ENCODE peak calls at places on chromosomes 16 and 17, in seven cellular contexts. One of them, this sample, is unnamed.

GRCh38 chr17:55527520-55528118 is 16.4 kb upstream of the SMIM36 start:
- DNase-seq in OCI-LY7: peak
- DNase-seq in GM12865: peak
- DNase-seq in thoracic aorta: no peak
- DNase-seq in ascending aorta: no peak
- DNase-seq in sigmoid colon: no peak
- DNase-seq in body of pancreas: peak
- DNase-seq in this sample: peak

GRCh38 chr16:59154295-59154694 is 420.2 kb upstream of the GOT2 start:
- DNase-seq in OCI-LY7: no peak
- DNase-seq in GM12865: no peak
- DNase-seq in thoracic aorta: no peak
- DNase-seq in ascending aorta: no peak
- DNase-seq in sigmoid colon: no peak
- DNase-seq in body of pancreas: no peak
- DNase-seq in this sample: no peak

GRCh38 chr17:17088511-17089205 is 46.4 kb downstream of the MPRIP start:
- DNase-seq in OCI-LY7: no peak
- DNase-seq in GM12865: peak
- DNase-seq in thoracic aorta: no peak
- DNase-seq in ascending aorta: no peak
- DNase-seq in sigmoid colon: peak
- DNase-seq in body of pancreas: no peak
- DNase-seq in this sample: no peak

GRCh38 chr16:5838071-5838470 is 740.5 kb upstream of the EEF2KMT start:
- DNase-seq in OCI-LY7: no peak
- DNase-seq in GM12865: no peak
- DNase-seq in thoracic aorta: no peak
- DNase-seq in ascending aorta: no peak
- DNase-seq in sigmoid colon: no peak
- DNase-seq in body of pancreas: no peak
- DNase-seq in this sample: no peak

GRCh38 chr16:48105976-48106375 is 49.8 kb downstream of the ABCC12 start:
- DNase-seq in OCI-LY7: no peak
- DNase-seq in GM12865: peak
- DNase-seq in thoracic aorta: no peak
- DNase-seq in ascending aorta: no peak
- DNase-seq in sigmoid colon: no peak
- DNase-seq in body of pancreas: no peak
- DNase-seq in this sample: no peak

GRCh38 chr17:31405941-31406371 is 14.5 kb downstream of the RAB11FIP4 start:
- DNase-seq in OCI-LY7: no peak
- DNase-seq in GM12865: no peak
- DNase-seq in thoracic aorta: no peak
- DNase-seq in ascending aorta: no peak
- DNase-seq in sigmoid colon: no peak
- DNase-seq in body of pancreas: no peak
- DNase-seq in this sample: no peak

GRCh38 chr17:46194393-46195216 is 1.4 kb upstream of the KANSL1 start:
- DNase-seq in OCI-LY7: peak
- DNase-seq in GM12865: peak
- DNase-seq in thoracic aorta: no peak
- DNase-seq in ascending aorta: no peak
- DNase-seq in sigmoid colon: no peak
- DNase-seq in body of pancreas: no peak
- DNase-seq in this sample: no peak

GRCh38 chr16:52466998-52467397 is 79.9 kb downstream of the TOX3 start:
- DNase-seq in OCI-LY7: no peak
- DNase-seq in GM12865: no peak
- DNase-seq in thoracic aorta: no peak
- DNase-seq in ascending aorta: no peak
- DNase-seq in sigmoid colon: no peak
- DNase-seq in body of pancreas: no peak
- DNase-seq in this sample: no peak

GRCh38 chr17:64148017-64148631 is 18.2 kb upstream of the ERN1 start:
- DNase-seq in OCI-LY7: peak
- DNase-seq in GM12865: peak
- DNase-seq in thoracic aorta: no peak
- DNase-seq in ascending aorta: no peak
- DNase-seq in sigmoid colon: no peak
- DNase-seq in body of pancreas: peak
- DNase-seq in this sample: no peak

GRCh38 chr16:28984091-28984490 is 761 bp upstream of the LAT start:
- DNase-seq in OCI-LY7: no peak
- DNase-seq in GM12865: no peak
- DNase-seq in thoracic aorta: no peak
- DNase-seq in ascending aorta: no peak
- DNase-seq in sigmoid colon: no peak
- DNase-seq in body of pancreas: no peak
- DNase-seq in this sample: no peak

GRCh38 chr16:85463228-85463611 is 149.9 kb upstream of the GSE1 start:
- DNase-seq in OCI-LY7: no peak
- DNase-seq in GM12865: no peak
- DNase-seq in thoracic aorta: no peak
- DNase-seq in ascending aorta: no peak
- DNase-seq in sigmoid colon: no peak
- DNase-seq in body of pancreas: no peak
- DNase-seq in this sample: no peak

GRCh38 chr16:85460983-85461813 is 151.9 kb upstream of the GSE1 start:
- DNase-seq in OCI-LY7: no peak
- DNase-seq in GM12865: no peak
- DNase-seq in thoracic aorta: no peak
- DNase-seq in ascending aorta: no peak
- DNase-seq in sigmoid colon: no peak
- DNase-seq in body of pancreas: peak
- DNase-seq in this sample: no peak

GRCh38 chr16:85463672-85464071 is 149.4 kb upstream of the GSE1 start:
- DNase-seq in OCI-LY7: no peak
- DNase-seq in GM12865: no peak
- DNase-seq in thoracic aorta: no peak
- DNase-seq in ascending aorta: no peak
- DNase-seq in sigmoid colon: no peak
- DNase-seq in body of pancreas: no peak
- DNase-seq in this sample: no peak

GRCh38 chr16:85461814-85462404 is 151.2 kb upstream of the GSE1 start:
- DNase-seq in OCI-LY7: no peak
- DNase-seq in GM12865: no peak
- DNase-seq in thoracic aorta: no peak
- DNase-seq in ascending aorta: no peak
- DNase-seq in sigmoid colon: peak
- DNase-seq in body of pancreas: no peak
- DNase-seq in this sample: no peak

GRCh38 chr16:85462405-85463227 is 150.5 kb upstream of the GSE1 start:
- DNase-seq in OCI-LY7: peak
- DNase-seq in GM12865: no peak
- DNase-seq in thoracic aorta: no peak
- DNase-seq in ascending aorta: no peak
- DNase-seq in sigmoid colon: no peak
- DNase-seq in body of pancreas: peak
- DNase-seq in this sample: no peak
- H3K4me3 ChIP-seq in OCI-LY7: no peak
- H3K4me3 ChIP-seq in GM12865: no peak
- H3K4me3 ChIP-seq in thoracic aorta: peak
- H3K4me3 ChIP-seq in ascending aorta: peak
- H3K4me3 ChIP-seq in sigmoid colon: peak
- H3K4me3 ChIP-seq in body of pancreas: no peak
- H3K4me3 ChIP-seq in this sample: peak

DNA sequence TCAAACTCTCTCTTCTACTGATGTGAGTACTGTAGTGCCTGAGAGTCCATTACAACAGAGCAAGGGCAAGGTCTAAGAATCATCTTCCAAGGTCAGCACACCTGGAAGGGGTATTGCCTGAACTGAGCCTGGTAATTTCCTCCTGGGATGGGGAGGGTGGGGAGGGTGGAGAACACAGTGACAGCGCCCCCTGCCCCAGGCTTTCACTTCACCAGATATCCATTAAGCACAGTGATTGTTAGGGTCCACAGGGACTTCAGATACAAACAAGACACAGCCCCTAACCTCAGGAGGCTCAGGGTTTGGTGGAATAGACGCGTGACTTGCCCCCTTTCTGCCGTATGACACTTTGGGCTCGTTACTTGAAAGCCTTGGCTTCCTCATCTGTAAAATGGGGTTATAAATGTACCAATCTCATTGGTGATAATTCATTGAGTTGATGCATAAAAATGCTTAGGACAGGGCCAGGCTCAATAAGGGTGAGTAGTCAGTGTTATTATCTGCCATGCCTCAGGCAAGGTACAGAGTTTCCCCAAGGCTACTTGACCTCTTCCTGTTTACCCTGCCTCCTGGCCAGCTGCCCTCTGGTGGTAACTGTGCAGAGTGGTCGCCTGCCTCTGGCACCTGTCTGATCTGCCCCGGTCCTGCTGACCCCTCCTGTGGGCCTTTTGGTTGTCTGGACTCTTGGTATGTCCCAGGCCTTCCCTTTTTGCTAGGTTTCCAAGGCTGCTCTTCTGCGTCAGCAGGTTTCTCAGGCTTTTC is 13.1 kb upstream of the BRD7 start:
- DNase-seq in OCI-LY7: no peak
- DNase-seq in GM12865: peak
- DNase-seq in thoracic aorta: no peak
- DNase-seq in ascending aorta: no peak
- DNase-seq in sigmoid colon: no peak
- DNase-seq in body of pancreas: no peak
- DNase-seq in this sample: no peak
- TF ChIP-seq CTCF in OCI-LY7: peak
- TF ChIP-seq CTCF in GM12865: peak
- TF ChIP-seq CTCF in thoracic aorta: no peak
- TF ChIP-seq CTCF in ascending aorta: no peak
- TF ChIP-seq CTCF in sigmoid colon: no peak
- TF ChIP-seq CTCF in body of pancreas: no peak
- TF ChIP-seq CTCF in this sample: no peak

DNA sequence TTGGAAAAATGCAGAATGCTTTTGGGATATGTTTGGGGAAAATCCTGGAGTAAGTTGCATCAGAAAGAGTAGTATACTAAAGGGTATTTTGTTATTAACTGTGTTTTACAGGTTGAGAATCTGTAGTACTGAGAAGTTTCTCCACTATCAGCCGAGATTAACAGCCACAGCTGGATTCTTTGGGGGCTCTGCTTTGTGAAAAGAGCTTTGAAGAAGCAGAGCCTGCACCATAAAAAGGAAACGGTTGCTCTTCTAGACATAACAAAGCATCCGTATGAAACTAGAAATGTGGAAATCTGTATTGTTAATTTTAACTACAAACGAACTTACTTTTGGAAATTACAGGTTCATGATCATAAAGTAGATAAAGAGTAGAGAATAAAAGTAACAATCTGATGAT is 5.3 kb downstream of the NLK start:
- DNase-seq in OCI-LY7: peak
- DNase-seq in GM12865: no peak
- DNase-seq in thoracic aorta: no peak
- DNase-seq in ascending aorta: no peak
- DNase-seq in sigmoid colon: no peak
- DNase-seq in body of pancreas: no peak
- DNase-seq in this sample: no peak
- H3K4me3 ChIP-seq in OCI-LY7: peak
- H3K4me3 ChIP-seq in GM12865: no peak
- H3K4me3 ChIP-seq in thoracic aorta: no peak
- H3K4me3 ChIP-seq in ascending aorta: no peak
- H3K4me3 ChIP-seq in sigmoid colon: no peak
- H3K4me3 ChIP-seq in body of pancreas: no peak
- H3K4me3 ChIP-seq in this sample: no peak

GRCh38 chr16:73048292-73049050 is 543 bp upstream of the ZFHX3 start:
- DNase-seq in OCI-LY7: no peak
- DNase-seq in GM12865: no peak
- DNase-seq in thoracic aorta: no peak
- DNase-seq in ascending aorta: peak
- DNase-seq in sigmoid colon: peak
- DNase-seq in body of pancreas: peak
- DNase-seq in this sample: no peak

GRCh38 chr16:73049051-73049910 is 1.4 kb upstream of the ZFHX3 start:
- DNase-seq in OCI-LY7: no peak
- DNase-seq in GM12865: no peak
- DNase-seq in thoracic aorta: no peak
- DNase-seq in ascending aorta: no peak
- DNase-seq in sigmoid colon: no peak
- DNase-seq in body of pancreas: no peak
- DNase-seq in this sample: no peak

GRCh38 chr16:73047221-73047535 is 750 bp downstream of the ZFHX3 start:
- DNase-seq in OCI-LY7: no peak
- DNase-seq in GM12865: no peak
- DNase-seq in thoracic aorta: no peak
- DNase-seq in ascending aorta: no peak
- DNase-seq in sigmoid colon: no peak
- DNase-seq in body of pancreas: no peak
- DNase-seq in this sample: peak

GRCh38 chr16:73046484-73047214 is 1.3 kb downstream of the ZFHX3 start:
- DNase-seq in OCI-LY7: no peak
- DNase-seq in GM12865: no peak
- DNase-seq in thoracic aorta: no peak
- DNase-seq in ascending aorta: no peak
- DNase-seq in sigmoid colon: peak
- DNase-seq in body of pancreas: no peak
- DNase-seq in this sample: no peak

GRCh38 chr16:73047536-73048291 is at the start of gene ZFHX3:
- DNase-seq in OCI-LY7: peak
- DNase-seq in GM12865: peak
- DNase-seq in thoracic aorta: no peak
- DNase-seq in ascending aorta: peak
- DNase-seq in sigmoid colon: peak
- DNase-seq in body of pancreas: peak
- DNase-seq in this sample: no peak
- TF ChIP-seq CTCF in OCI-LY7: no peak
- TF ChIP-seq CTCF in GM12865: peak
- TF ChIP-seq CTCF in thoracic aorta: no peak
- TF ChIP-seq CTCF in ascending aorta: no peak
- TF ChIP-seq CTCF in sigmoid colon: no peak
- TF ChIP-seq CTCF in body of pancreas: no peak
- TF ChIP-seq CTCF in this sample: peak

GRCh38 chr17:52517176-52517575 is 358.7 kb upstream of the CA10 start:
- DNase-seq in OCI-LY7: no peak
- DNase-seq in GM12865: no peak
- DNase-seq in thoracic aorta: no peak
- DNase-seq in ascending aorta: no peak
- DNase-seq in sigmoid colon: no peak
- DNase-seq in body of pancreas: no peak
- DNase-seq in this sample: no peak
- H3K4me3 ChIP-seq in OCI-LY7: no peak
- H3K4me3 ChIP-seq in GM12865: no peak
- H3K4me3 ChIP-seq in thoracic aorta: no peak
- H3K4me3 ChIP-seq in ascending aorta: no peak
- H3K4me3 ChIP-seq in sigmoid colon: no peak
- H3K4me3 ChIP-seq in body of pancreas: no peak
- H3K4me3 ChIP-seq in this sample: no peak

DNA sequence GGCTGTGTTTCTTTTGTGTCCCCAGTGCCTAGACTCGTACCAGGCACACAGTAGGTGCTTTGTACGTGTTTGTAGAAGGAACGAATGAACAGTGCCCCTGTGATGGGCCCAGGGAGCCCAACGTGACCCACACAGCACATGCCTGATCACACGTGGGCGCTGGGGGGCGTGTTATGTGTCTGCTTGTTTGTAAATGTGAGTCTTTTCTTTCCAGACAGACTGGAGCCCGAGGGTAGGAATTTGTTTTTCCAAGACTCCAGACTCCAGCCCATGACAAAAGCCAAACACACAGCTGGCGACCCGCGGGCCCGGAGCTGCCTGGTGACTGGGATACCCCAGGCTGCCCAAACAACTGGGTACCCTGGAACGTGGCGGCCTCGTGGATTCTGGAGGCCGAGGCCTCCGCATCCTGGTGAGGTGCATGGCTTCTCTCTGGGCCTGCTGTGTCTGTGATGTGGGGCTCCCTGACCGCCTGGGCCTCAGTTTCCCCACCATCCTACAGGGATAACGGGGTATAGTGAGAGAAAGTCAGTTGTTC is 14.9 kb upstream of the CBFA2T3 start:
- DNase-seq in OCI-LY7: peak
- DNase-seq in GM12865: no peak
- DNase-seq in thoracic aorta: no peak
- DNase-seq in ascending aorta: no peak
- DNase-seq in sigmoid colon: no peak
- DNase-seq in body of pancreas: no peak
- DNase-seq in this sample: no peak
- TF ChIP-seq CTCF in OCI-LY7: peak
- TF ChIP-seq CTCF in GM12865: no peak
- TF ChIP-seq CTCF in thoracic aorta: no peak
- TF ChIP-seq CTCF in ascending aorta: no peak
- TF ChIP-seq CTCF in sigmoid colon: no peak
- TF ChIP-seq CTCF in body of pancreas: no peak
- TF ChIP-seq CTCF in this sample: no peak